ENCODE peak calls at places on chromosomes 2 and 18, in five cellular contexts. N is cardiac fibroblast, T is endothelial cell, F is suprapubic skin, O is HCT116. J is an unnamed sample.

GRCh38 chr18:13229021-13229671 is 10.6 kb downstream of the LDLRAD4 start:
- DNase-seq in T (no peak), N (no peak), F (no peak), O (no peak), J (peak)

GRCh38 chr2:55761024-55761423 is 67.4 kb upstream of the PNPT1 start:
- DNase-seq in F (no peak), N (peak), T (no peak), O (no peak), J (no peak)

GRCh38 chr2:240164586-240164985 is 24.1 kb upstream of the OTOS start:
- DNase-seq in O (no peak), T (no peak), N (no peak), F (no peak), J (no peak)

GRCh38 chr18:21316296-21316695 is 74.3 kb downstream of the GREB1L start:
- DNase-seq in O (no peak), N (no peak), F (no peak), T (no peak), J (no peak)

GRCh38 chr2:27262379-27263286 is at the start of gene SLC30A3:
- DNase-seq in N (peak), O (peak), T (peak), F (peak), J (no peak)

GRCh38 chr2:29502452-29502851 is 387.2 kb downstream of the CLIP4 start:
- DNase-seq in F (no peak), N (no peak), T (no peak), O (no peak), J (no peak)

GRCh38 chr2:10765461-10765860 is 44.0 kb downstream of the ATP6V1C2 start:
- DNase-seq in T (no peak), O (peak), F (no peak), N (no peak), J (no peak)

GRCh38 chr2:238936162-238937052 is 88.5 kb downstream of the TWIST2 start:
- DNase-seq in O (no peak), F (peak), T (no peak), N (no peak), J (peak)

GRCh38 chr2:187297806-187298205 is 150.2 kb downstream of the CALCRL start:
- DNase-seq in O (no peak), T (no peak), N (peak), F (no peak), J (no peak)

GRCh38 chr2:187302619-187303018 is 145.4 kb downstream of the CALCRL start:
- DNase-seq in O (no peak), T (no peak), N (peak), F (no peak), J (no peak)

GRCh38 chr2:187296869-187297268 is 151.2 kb downstream of the CALCRL start:
- DNase-seq in O (no peak), T (no peak), F (no peak), N (no peak), J (no peak)

GRCh38 chr2:187302146-187302545 is 145.9 kb downstream of the CALCRL start:
- DNase-seq in O (no peak), F (no peak), T (no peak), N (peak), J (no peak)

GRCh38 chr2:187299122-187299906 is 148.7 kb downstream of the CALCRL start:
- DNase-seq in O (no peak), F (no peak), N (peak), T (peak), J (no peak)
- TF ChIP-seq CTCF in O (peak), F (no peak), N (peak), T (no peak), J (peak)

DNA sequence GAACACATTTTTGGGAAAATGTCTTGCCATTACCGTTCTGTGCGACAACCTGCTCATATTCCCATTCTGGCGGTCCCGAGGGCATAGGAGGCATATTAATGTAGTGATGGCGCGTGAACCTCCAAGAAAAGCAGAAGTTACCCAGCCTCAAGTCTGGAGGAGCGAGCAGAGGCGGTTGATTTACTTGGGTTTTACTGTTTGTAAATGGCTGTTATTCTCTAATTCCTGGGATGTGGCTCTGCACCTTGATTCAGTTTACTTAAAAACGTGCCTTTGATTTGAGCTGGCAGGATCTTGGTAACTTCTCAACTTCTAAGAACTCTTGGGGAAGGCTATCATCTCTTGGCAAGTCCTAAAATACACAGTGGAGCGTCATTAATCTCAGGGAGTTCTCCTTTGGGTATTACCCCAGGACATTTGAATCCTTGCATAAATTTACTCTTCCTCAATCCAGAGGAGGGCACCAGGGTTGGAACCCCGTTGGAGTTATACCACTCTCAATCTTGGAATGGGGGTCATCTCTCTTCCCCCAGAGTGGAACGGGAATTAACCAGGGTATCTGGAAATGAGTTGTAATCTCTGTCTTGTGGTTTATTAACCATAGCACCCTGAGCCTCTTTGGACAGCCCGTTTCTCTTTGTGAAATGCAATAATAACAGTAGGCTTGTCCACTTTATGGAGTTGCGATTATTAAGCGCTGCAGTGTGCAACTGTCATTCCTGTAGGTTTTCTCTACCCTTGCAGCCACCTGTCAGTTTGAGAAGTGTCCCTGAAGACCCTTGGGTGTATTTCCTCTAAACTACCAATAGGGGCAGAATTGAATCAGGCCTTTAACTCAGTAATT is 2.1 kb downstream of the HK2 start:
- DNase-seq in N (peak), F (no peak), T (no peak), O (peak), J (no peak)
- TF ChIP-seq CTCF in N (peak), F (peak), T (peak), O (peak), J (peak)

GRCh38 chr2:219433666-219434467 is 776 bp upstream of the SPEG start:
- DNase-seq in T (peak), O (peak), F (no peak), N (peak), J (no peak)

GRCh38 chr2:219429958-219430586 is 4.6 kb upstream of the SPEG start:
- DNase-seq in F (no peak), O (no peak), N (no peak), T (no peak), J (no peak)

GRCh38 chr2:219434468-219434717 is 250 bp upstream of the SPEG start:
- DNase-seq in N (no peak), O (no peak), F (no peak), T (no peak), J (no peak)

GRCh38 chr2:219428469-219428868 is 6.2 kb upstream of the SPEG start:
- DNase-seq in N (no peak), T (no peak), F (no peak), O (no peak), J (no peak)

DNA sequence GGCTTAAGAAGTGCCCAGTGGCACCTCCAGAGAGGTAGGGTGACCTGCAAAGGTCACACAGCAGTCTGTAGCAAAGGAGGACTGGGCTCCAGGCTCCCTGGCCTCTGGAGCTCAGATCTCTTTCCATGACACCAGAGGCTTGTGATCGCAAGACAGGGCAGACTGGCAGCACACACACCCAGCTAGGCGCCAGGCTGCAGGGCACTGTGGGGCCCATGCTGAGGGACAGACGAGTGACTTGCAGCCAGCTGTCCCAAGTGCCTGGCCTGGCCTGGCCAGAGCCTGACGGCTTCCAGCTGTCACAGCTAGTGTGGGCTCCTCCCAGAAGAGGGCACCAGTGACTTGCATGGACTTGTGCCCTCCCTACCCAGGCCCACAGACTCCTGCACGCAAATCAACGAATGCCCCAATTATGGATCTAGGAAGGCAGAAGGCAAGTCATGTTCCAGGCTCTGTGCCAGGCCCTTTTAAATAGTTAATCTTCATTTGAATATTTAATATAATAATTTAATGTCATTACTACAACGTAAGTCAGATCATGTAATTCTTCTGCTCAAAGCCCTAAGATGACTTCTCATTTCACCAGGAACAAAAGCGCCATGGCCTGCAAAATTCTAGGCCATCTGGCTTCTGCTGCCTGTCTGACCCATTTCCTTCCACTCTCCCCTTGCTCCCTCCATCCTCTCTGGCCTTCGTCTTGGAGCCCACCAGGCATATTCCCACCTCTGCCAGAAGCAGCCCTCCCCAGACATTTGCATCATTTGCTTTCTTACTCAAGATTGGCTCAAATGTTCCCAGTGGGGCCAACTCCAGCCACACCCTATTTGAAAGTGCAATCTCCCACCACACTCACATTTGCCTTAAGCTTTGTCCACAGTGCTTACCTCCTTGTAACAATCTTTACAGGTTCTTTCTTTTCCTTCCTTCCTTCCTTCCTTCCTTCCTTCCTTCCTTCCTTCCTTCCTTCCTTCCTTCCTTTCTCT is 3.7 kb upstream of the SPEG start:
- DNase-seq in N (peak), T (no peak), F (no peak), O (no peak), J (no peak)
- TF ChIP-seq CTCF in N (peak), T (no peak), F (no peak), O (peak), J (peak)

DNA sequence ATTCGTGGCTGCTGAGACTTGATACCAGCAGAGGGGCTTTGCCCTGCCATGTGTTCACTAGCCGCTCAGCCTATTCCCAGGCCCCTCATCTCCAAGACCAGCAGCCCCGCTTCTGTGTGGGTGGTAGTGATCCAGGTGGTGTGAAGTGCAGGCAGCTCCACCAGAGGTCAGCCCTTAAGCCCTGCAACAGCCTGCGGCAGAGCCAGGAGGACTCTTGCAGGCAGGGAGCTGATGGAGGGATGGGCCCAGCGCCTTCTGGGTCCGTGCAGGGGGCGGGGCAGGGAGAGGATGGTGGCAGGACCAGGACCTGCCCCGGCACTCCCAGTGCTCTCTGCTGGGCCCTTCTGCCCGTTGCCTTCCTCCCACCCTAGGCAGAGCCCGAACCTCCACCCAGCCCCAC is 162.0 kb downstream of the SH3BP4 start:
- DNase-seq in N (no peak), F (no peak), T (no peak), O (no peak), J (no peak)
- TF ChIP-seq CTCF in N (no peak), F (no peak), T (no peak), O (no peak), J (no peak)

DNA sequence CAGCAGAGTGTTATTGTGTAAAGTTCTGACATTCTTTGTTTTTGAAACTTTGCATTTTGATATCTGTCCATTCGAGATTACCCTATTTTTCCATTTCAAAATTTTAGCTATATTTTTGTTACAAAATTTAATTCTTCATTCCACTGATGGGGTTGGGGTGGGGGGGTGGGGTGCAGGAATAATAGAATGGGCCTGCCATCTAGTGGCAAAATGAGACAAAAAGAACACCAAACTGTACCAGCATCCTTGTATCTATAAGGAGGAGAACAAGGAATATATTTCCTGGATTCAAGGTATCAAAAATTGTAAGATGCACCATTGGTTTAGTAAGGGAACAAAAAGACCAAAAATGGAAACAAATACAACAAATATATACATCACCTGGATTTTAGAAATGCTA is 27.9 kb upstream of the TTR start:
- DNase-seq in T (no peak), O (no peak), N (no peak), F (no peak), J (no peak)
- TF ChIP-seq CTCF in T (no peak), O (peak), N (no peak), F (peak), J (peak)

DNA sequence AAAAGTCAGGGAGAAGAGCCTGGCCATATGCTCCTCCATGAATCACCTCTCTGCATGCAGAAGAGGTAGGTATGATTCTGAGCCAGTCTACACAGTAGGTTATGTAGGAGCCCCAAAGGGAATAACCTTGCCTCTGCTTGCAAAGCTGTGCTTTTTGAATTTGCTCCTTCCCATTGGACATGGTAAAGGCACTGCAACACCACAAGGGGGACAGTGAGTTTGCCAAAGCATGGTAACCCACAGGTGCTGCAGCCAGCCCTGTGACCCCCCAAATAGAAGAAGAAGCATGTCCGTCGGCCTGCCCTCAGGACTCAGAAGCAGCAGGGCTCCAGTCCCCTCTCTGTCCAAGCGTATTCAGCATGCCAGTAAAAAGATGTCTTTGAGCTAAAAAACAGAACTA is 51.0 kb upstream of the BCL2L11 start:
- DNase-seq in T (no peak), N (no peak), F (no peak), O (no peak), J (no peak)
- TF ChIP-seq CTCF in T (peak), N (no peak), F (no peak), O (peak), J (no peak)

GRCh38 chr2:223800908-223801307 is 36.5 kb downstream of the AP1S3 start:
- DNase-seq in O (no peak), T (no peak), F (no peak), N (no peak), J (no peak)

GRCh38 chr2:223801702-223802101 is 35.7 kb downstream of the AP1S3 start:
- DNase-seq in O (no peak), N (no peak), F (no peak), T (no peak), J (no peak)

GRCh38 chr2:223797073-223797472 is 40.3 kb downstream of the AP1S3 start:
- DNase-seq in T (no peak), F (no peak), O (peak), N (peak), J (no peak)

GRCh38 chr2:223797811-223798721 is 39.3 kb downstream of the AP1S3 start:
- DNase-seq in T (peak), O (no peak), F (no peak), N (peak), J (no peak)
- TF ChIP-seq CTCF in T (peak), O (peak), F (peak), N (peak), J (peak)

GRCh38 chr2:96604104-96604503 is 34.0 kb downstream of the KANSL3 start:
- DNase-seq in F (no peak), O (no peak), N (no peak), T (no peak), J (no peak)
- TF ChIP-seq CTCF in F (no peak), O (peak), N (peak), T (no peak), J (peak)